ENCODE peak calls at places on chromosomes 6 and 20, in four cellular contexts. One of them, this sample, is unnamed.

GRCh38 chr6:20400476-20401402 is 940 bp upstream of the E2F3 start:
- DNase-seq in bronchial epithelial cell: peak; percentile 64
- DNase-seq in AG09309: no peak
- DNase-seq in H7: peak; percentile 71
- DNase-seq in this sample: no peak

GRCh38 chr20:24389686-24390085 is 79.7 kb upstream of the SYNDIG1 start:
- DNase-seq in bronchial epithelial cell: no peak
- DNase-seq in H7: no peak
- DNase-seq in AG09309: no peak
- DNase-seq in this sample: no peak

GRCh38 chr6:33126101-33126714 is 50.4 kb downstream of the HLA-DPB1 start:
- DNase-seq in H7: peak; percentile 76
- DNase-seq in AG09309: no peak
- DNase-seq in bronchial epithelial cell: peak; percentile 29
- DNase-seq in this sample: no peak

GRCh38 chr6:161889324-161889723 is 615.5 kb upstream of the AGPAT4 start:
- DNase-seq in bronchial epithelial cell: no peak
- DNase-seq in H7: no peak
- DNase-seq in AG09309: no peak
- DNase-seq in this sample: no peak

GRCh38 chr6:116444092-116444491 is 17.1 kb upstream of the CALHM6 start:
- DNase-seq in H7: no peak
- DNase-seq in AG09309: no peak
- DNase-seq in bronchial epithelial cell: peak; percentile 45
- DNase-seq in this sample: no peak

GRCh38 chr6:30840922-30841643 is 43.2 kb upstream of the DDR1 start:
- DNase-seq in AG09309: no peak
- DNase-seq in H7: no peak
- DNase-seq in bronchial epithelial cell: no peak
- DNase-seq in this sample: no peak

GRCh38 chr6:148885154-148885870 is 138.5 kb downstream of the UST start:
- DNase-seq in bronchial epithelial cell: peak; percentile 65
- DNase-seq in AG09309: no peak
- DNase-seq in H7: no peak
- DNase-seq in this sample: no peak

GRCh38 chr6:28353981-28354676 is 4.4 kb downstream of the ZKSCAN3 start:
- DNase-seq in H7: no peak
- DNase-seq in AG09309: no peak
- DNase-seq in bronchial epithelial cell: peak; percentile 83
- DNase-seq in this sample: peak; percentile 56

GRCh38 chr20:22796465-22797077 is 212.2 kb upstream of the FOXA2 start:
- DNase-seq in H7: no peak
- DNase-seq in AG09309: peak; percentile 16
- DNase-seq in bronchial epithelial cell: no peak
- DNase-seq in this sample: peak; percentile 43

GRCh38 chr6:52475307-52475706 is 55.2 kb downstream of the EFHC1 start:
- DNase-seq in AG09309: no peak
- DNase-seq in H7: no peak
- DNase-seq in bronchial epithelial cell: no peak
- DNase-seq in this sample: no peak

GRCh38 chr6:5525209-5525608 is 263.9 kb downstream of the FARS2 start:
- DNase-seq in H7: no peak
- DNase-seq in bronchial epithelial cell: peak; percentile 41
- DNase-seq in AG09309: peak; percentile 83
- DNase-seq in this sample: no peak

GRCh38 chr20:10487354-10488115 is 52.4 kb downstream of the SLX4IP start:
- DNase-seq in bronchial epithelial cell: peak; percentile 75
- DNase-seq in AG09309: no peak
- DNase-seq in H7: no peak
- DNase-seq in this sample: no peak

GRCh38 chr6:151632415-151632987 is 138.7 kb downstream of the CCDC170 start:
- DNase-seq in bronchial epithelial cell: no peak
- DNase-seq in H7: no peak
- DNase-seq in AG09309: no peak
- DNase-seq in this sample: no peak

GRCh38 chr6:115830895-115831294 is 229.8 kb downstream of the FRK start:
- DNase-seq in H7: no peak
- DNase-seq in AG09309: no peak
- DNase-seq in bronchial epithelial cell: peak; percentile 52
- DNase-seq in this sample: no peak

GRCh38 chr20:34514897-34515483 is 1.2 kb upstream of the DYNLRB1 start:
- DNase-seq in bronchial epithelial cell: no peak
- DNase-seq in H7: no peak
- DNase-seq in AG09309: no peak
- DNase-seq in this sample: no peak

GRCh38 chr6:33590531-33591198 is 10.6 kb upstream of the BAK1 start:
- DNase-seq in bronchial epithelial cell: no peak
- DNase-seq in AG09309: no peak
- DNase-seq in H7: peak; percentile 82
- DNase-seq in this sample: no peak

GRCh38 chr6:135702955-135703499 is 148.5 kb upstream of the PDE7B start:
- DNase-seq in H7: no peak
- DNase-seq in AG09309: no peak
- DNase-seq in bronchial epithelial cell: no peak
- DNase-seq in this sample: no peak

GRCh38 chr20:43322851-43323250 is 133.1 kb upstream of the PTPRT start:
- DNase-seq in bronchial epithelial cell: no peak
- DNase-seq in AG09309: no peak
- DNase-seq in H7: no peak
- DNase-seq in this sample: no peak

GRCh38 chr20:57650266-57650665 is 30.0 kb upstream of the ZBP1 start:
- DNase-seq in H7: no peak
- DNase-seq in AG09309: no peak
- DNase-seq in bronchial epithelial cell: no peak
- DNase-seq in this sample: no peak

GRCh38 chr6:105488521-105489212 is 85.8 kb upstream of the PREP start:
- DNase-seq in bronchial epithelial cell: no peak
- DNase-seq in AG09309: no peak
- DNase-seq in H7: no peak
- DNase-seq in this sample: no peak
- H3K4me3 ChIP-seq in bronchial epithelial cell: no peak overlapping the region
- H3K4me3 ChIP-seq in AG09309: no peak overlapping the region
- H3K4me3 ChIP-seq in H7: no peak overlapping the region
- H3K4me3 ChIP-seq in this sample: no peak overlapping the region

GRCh38 chr6:144007779-144008500 is at the start of gene PLAGL1:
- DNase-seq in H7: peak; percentile 73
- DNase-seq in bronchial epithelial cell: peak; percentile 26
- DNase-seq in AG09309: no peak
- DNase-seq in this sample: no peak

GRCh38 chr6:144008501-144009245 is 614 bp upstream of the PLAGL1 start:
- DNase-seq in AG09309: no peak
- DNase-seq in H7: no peak
- DNase-seq in bronchial epithelial cell: no peak
- DNase-seq in this sample: no peak

GRCh38 chr6:144012534-144012933 is 4.5 kb upstream of the PLAGL1 start:
- DNase-seq in H7: no peak
- DNase-seq in AG09309: peak; percentile 34
- DNase-seq in bronchial epithelial cell: peak; percentile 20
- DNase-seq in this sample: no peak

GRCh38 chr6:144007455-144007778 is 642 bp downstream of the PLAGL1 start:
- DNase-seq in bronchial epithelial cell: no peak
- DNase-seq in H7: no peak
- DNase-seq in AG09309: no peak
- DNase-seq in this sample: no peak

GRCh38 chr6:144006731-144007454 is 1.2 kb downstream of the PLAGL1 start:
- DNase-seq in H7: peak; percentile 50
- DNase-seq in AG09309: peak; percentile 20
- DNase-seq in bronchial epithelial cell: peak; percentile 71
- DNase-seq in this sample: no peak
- H3K4me3 ChIP-seq in H7: no peak overlapping the region
- H3K4me3 ChIP-seq in AG09309: peak overlapping the region; percentile 64
- H3K4me3 ChIP-seq in bronchial epithelial cell: peak overlapping the region; percentile 49
- H3K4me3 ChIP-seq in this sample: peak overlapping the region; percentile 52

GRCh38 chr6:157513004-157513603 is 132.1 kb downstream of the ZDHHC14 start:
- DNase-seq in AG09309: no peak
- DNase-seq in bronchial epithelial cell: no peak
- DNase-seq in H7: no peak
- DNase-seq in this sample: no peak

GRCh38 chr6:157512081-157512682 is 131.2 kb downstream of the ZDHHC14 start:
- DNase-seq in H7: no peak
- DNase-seq in AG09309: no peak
- DNase-seq in bronchial epithelial cell: no peak
- DNase-seq in this sample: no peak

GRCh38 chr6:157513619-157514485 is 132.9 kb downstream of the ZDHHC14 start:
- DNase-seq in AG09309: no peak
- DNase-seq in H7: no peak
- DNase-seq in bronchial epithelial cell: no peak
- DNase-seq in this sample: no peak

GRCh38 chr6:157514659-157515496 is 133.9 kb downstream of the ZDHHC14 start:
- DNase-seq in AG09309: peak; percentile 27
- DNase-seq in H7: no peak
- DNase-seq in bronchial epithelial cell: peak; percentile 46
- DNase-seq in this sample: no peak

DNA sequence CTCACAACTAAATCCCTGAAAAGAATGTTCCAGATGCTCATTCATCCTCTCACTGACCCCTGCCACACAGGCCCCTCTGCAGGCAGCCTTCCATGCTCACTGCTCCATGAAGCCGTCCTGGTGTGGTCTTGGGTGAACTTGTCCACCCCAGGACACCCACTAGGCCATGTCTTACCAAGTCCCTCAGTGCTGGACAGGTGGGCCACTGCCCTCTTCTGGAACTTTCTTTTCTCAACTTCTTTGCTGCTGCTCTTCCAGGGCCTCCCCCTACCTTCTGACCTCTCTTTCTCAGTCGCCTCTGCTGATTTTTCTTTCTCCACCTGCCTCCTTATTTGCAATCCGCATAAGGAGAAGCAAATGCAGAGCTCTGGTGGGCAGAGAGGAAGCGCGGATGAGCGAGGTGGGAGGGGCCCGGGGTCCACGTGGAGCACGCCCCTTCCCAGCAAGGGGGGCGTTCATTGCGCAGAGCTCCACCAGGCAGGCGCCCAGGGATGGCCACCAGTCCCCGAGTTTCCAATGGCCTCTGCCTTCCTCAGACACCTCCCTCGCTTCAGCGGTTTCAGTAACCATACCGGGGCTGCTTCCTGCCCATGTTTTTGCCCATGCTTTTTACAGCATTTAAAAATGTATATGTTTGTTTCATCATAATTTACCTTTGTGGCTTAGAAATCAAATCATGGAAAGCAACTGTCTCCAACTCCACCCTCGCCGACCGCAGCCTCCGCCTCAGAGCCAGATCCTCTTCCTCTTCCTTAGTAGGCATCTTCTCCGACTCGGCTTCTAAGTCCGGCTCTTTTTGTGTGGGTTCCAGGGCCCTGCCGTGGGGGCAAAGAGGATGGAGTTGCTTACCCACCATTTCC is 129.6 kb downstream of the ZDHHC14 start:
- DNase-seq in H7: peak; percentile 79
- DNase-seq in AG09309: no peak
- DNase-seq in bronchial epithelial cell: no peak
- DNase-seq in this sample: no peak
- H3K4me3 ChIP-seq in H7: no peak overlapping the region
- H3K4me3 ChIP-seq in AG09309: no peak overlapping the region
- H3K4me3 ChIP-seq in bronchial epithelial cell: no peak overlapping the region
- H3K4me3 ChIP-seq in this sample: no peak overlapping the region

GRCh38 chr20:63409834-63410435 is 48.8 kb upstream of the CHRNA4 start:
- DNase-seq in bronchial epithelial cell: no peak
- DNase-seq in AG09309: no peak
- DNase-seq in H7: peak; percentile 96
- DNase-seq in this sample: no peak
- H3K4me3 ChIP-seq in bronchial epithelial cell: no peak overlapping the region
- H3K4me3 ChIP-seq in AG09309: no peak overlapping the region
- H3K4me3 ChIP-seq in H7: no peak overlapping the region
- H3K4me3 ChIP-seq in this sample: no peak overlapping the region

GRCh38 chr6:167828325-167828956 is 1.7 kb downstream of the AFDN start:
- DNase-seq in H7: no peak
- DNase-seq in AG09309: no peak
- DNase-seq in bronchial epithelial cell: peak; percentile 67
- DNase-seq in this sample: no peak
- H3K4me3 ChIP-seq in H7: peak overlapping the region; percentile 75
- H3K4me3 ChIP-seq in AG09309: no peak overlapping the region
- H3K4me3 ChIP-seq in bronchial epithelial cell: peak overlapping the region; percentile 98
- H3K4me3 ChIP-seq in this sample: peak overlapping the region; percentile 87

DNA sequence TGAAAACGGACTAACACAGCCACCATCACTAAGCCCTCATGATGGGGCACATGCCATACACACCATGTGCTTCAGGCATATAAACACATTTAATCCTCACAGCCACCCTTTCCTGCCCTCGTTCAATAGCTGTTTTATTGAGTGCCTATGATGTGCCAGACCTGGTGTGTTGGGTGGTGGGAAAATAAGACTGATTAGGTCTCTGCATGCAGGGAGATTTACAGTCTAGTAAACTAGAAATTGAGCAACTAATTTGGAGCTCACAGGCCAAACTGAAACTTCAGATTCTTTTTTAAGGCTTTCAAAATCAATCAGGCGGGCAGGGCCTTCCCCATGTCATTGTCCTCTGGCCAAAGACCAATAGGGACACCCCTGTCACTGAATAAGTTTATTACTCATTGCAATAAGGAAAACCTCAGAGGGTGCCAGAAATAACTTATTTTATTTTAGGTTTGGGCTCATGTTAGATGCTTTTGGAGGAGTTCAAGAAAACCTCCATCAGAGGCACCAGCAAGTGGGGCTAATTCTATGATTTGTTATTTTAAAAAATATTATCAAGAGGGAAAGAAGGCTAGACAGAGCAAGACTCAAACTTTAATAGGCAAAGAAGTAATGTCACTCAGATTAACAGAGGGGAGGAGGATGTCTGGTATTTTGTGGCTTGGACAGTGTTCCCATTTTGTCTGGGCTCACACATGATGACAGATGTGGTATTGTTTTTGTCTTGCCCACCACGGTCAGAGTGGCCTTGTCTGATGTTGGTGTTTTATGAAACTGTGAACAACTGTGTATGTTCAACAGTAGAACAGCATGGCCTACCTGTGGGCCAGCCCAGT is 12.0 kb downstream of the ZFP64 start:
- DNase-seq in H7: no peak
- DNase-seq in bronchial epithelial cell: no peak
- DNase-seq in AG09309: no peak
- DNase-seq in this sample: no peak
- H3K4me3 ChIP-seq in H7: no peak overlapping the region
- H3K4me3 ChIP-seq in bronchial epithelial cell: no peak overlapping the region
- H3K4me3 ChIP-seq in AG09309: no peak overlapping the region
- H3K4me3 ChIP-seq in this sample: no peak overlapping the region

DNA sequence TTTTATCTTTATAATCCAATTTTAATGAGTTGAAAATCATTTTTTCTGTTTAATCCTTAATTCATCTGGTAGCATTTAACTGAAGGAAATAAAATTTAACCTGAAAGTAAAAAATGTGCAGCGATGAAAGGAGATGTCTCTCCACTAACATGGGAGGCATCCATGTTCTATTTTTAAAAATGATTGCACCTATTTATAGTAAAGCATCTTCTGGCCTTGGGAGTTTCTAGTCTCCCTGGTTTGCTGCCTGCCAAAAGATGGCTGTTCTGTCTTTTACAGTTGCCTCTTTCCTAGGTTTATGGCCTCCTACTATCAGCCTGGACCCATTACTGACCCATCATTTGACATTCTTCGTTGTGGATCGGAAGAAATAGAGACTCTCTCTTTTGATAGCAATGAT is 143.0 kb downstream of the B3GAT2 start:
- DNase-seq in bronchial epithelial cell: no peak
- DNase-seq in AG09309: no peak
- DNase-seq in H7: no peak
- DNase-seq in this sample: no peak
- H3K4me3 ChIP-seq in bronchial epithelial cell: no peak overlapping the region
- H3K4me3 ChIP-seq in AG09309: no peak overlapping the region
- H3K4me3 ChIP-seq in H7: no peak overlapping the region
- H3K4me3 ChIP-seq in this sample: no peak overlapping the region